ENCODE peak calls at places on chromosome 12, in six cellular contexts. D, J, X, C, L and M are unnamed samples.

GRCh38 chr12:98572010-98572409 is 21.5 kb upstream of the SLC25A3 start:
- DNase-seq in D (peak), J (no peak), X (no peak), C (no peak), L (peak), M (no peak)

GRCh38 chr12:89384050-89384749 is 31.9 kb upstream of the DUSP6 start:
- DNase-seq in D (peak), J (no peak), X (peak), C (no peak), L (no peak), M (no peak)

GRCh38 chr12:40105265-40105514 is 691 bp downstream of the SLC2A13 start:
- DNase-seq in D (no peak), J (peak), X (no peak), C (no peak), L (no peak), M (no peak)

GRCh38 chr12:94145231-94145979 is 3.0 kb upstream of the PLXNC1 start:
- DNase-seq in D (no peak), J (no peak), X (peak), C (no peak), L (no peak), M (no peak)

GRCh38 chr12:27595231-27595642 is 71.2 kb downstream of the PPFIBP1 start:
- DNase-seq in D (peak), J (no peak), X (peak), C (no peak), L (no peak), M (no peak)

GRCh38 chr12:105332925-105333324 is 2.4 kb downstream of the C12orf75 start:
- DNase-seq in D (no peak), J (no peak), X (no peak), C (no peak), L (no peak), M (no peak)

GRCh38 chr12:113783811-113784210 is 182.3 kb downstream of the RBM19 start:
- DNase-seq in D (no peak), J (no peak), X (no peak), C (no peak), L (no peak), M (no peak)

GRCh38 chr12:51911307-51911706 is 4.0 kb downstream of the ACVRL1 start:
- DNase-seq in D (no peak), J (no peak), X (no peak), C (no peak), L (no peak), M (no peak)

GRCh38 chr12:52907092-52907810 is 2.4 kb upstream of the KRT8 start:
- DNase-seq in D (no peak), J (no peak), X (peak), C (no peak), L (no peak), M (no peak)

GRCh38 chr12:113424915-113425823 is 3.0 kb downstream of the SDSL start:
- DNase-seq in D (peak), J (peak), X (peak), C (peak), L (no peak), M (peak)